ENCODE peak calls at places on chromosomes 3 and 15, in six cellular contexts. N is NB4, Z is H54, H is right lobe of liver, V is ovary, O is body of pancreas. R is an unnamed sample.

GRCh38 chr15:41871175-41871905 is 22.5 kb downstream of the SPTBN5 start:
- DNase-seq in N (no peak), Z (no peak), H (no peak), V (no peak), O (no peak), R (no peak)

GRCh38 chr3:106386050-106386449 is 517.2 kb upstream of the CBLB start:
- DNase-seq in N (peak), Z (no peak), H (no peak), V (no peak), O (no peak), R (no peak)

GRCh38 chr3:57110797-57111196 is 50.3 kb downstream of the SPATA12 start:
- DNase-seq in N (no peak), Z (no peak), H (no peak), V (no peak), O (no peak), R (no peak)

GRCh38 chr3:125194061-125194848 is 18.3 kb downstream of the SLC12A8 start:
- DNase-seq in N (no peak), Z (no peak), H (no peak), V (no peak), O (no peak), R (no peak)

GRCh38 chr3:171508676-171509075 is 48.5 kb upstream of the TNIK start:
- DNase-seq in N (no peak), Z (no peak), H (no peak), V (no peak), O (no peak), R (no peak)

GRCh38 chr15:45573961-45574629 is 13.1 kb upstream of the BLOC1S6 start:
- DNase-seq in N (peak), Z (no peak), H (no peak), V (no peak), O (peak), R (peak)

GRCh38 chr3:186826978-186827857 is 15.3 kb upstream of the ADIPOQ start:
- DNase-seq in N (peak), Z (peak), H (peak), V (peak), O (peak), R (peak)

GRCh38 chr15:59160880-59161593 is 45.6 kb upstream of the LDHAL6B start:
- DNase-seq in N (peak), Z (no peak), H (no peak), V (no peak), O (peak), R (no peak)

GRCh38 chr3:16203031-16203430 is 28.6 kb downstream of the GALNT15 start:
- DNase-seq in N (no peak), Z (peak), H (no peak), V (no peak), O (no peak), R (no peak)

GRCh38 chr3:157876556-157876955 is 229.7 kb downstream of the SHOX2 start:
- DNase-seq in N (no peak), Z (no peak), H (no peak), V (no peak), O (no peak), R (no peak)

GRCh38 chr15:52805351-52806283 is 15.5 kb upstream of the ONECUT1 start:
- DNase-seq in N (no peak), Z (no peak), H (peak), V (no peak), O (peak), R (no peak)

GRCh38 chr15:94582368-94582767 is 351.0 kb downstream of the MCTP2 start:
- DNase-seq in N (peak), Z (no peak), H (peak), V (no peak), O (no peak), R (peak)

GRCh38 chr3:18049101-18049500 is 306.7 kb upstream of the TBC1D5 start:
- DNase-seq in N (no peak), Z (no peak), H (no peak), V (no peak), O (no peak), R (no peak)

GRCh38 chr3:35908366-35909232 is 269.3 kb downstream of the ARPP21 start:
- DNase-seq in N (peak), Z (peak), H (peak), V (peak), O (peak), R (peak)

GRCh38 chr15:68492855-68493254 is 60.9 kb upstream of the ITGA11 start:
- DNase-seq in N (no peak), Z (peak), H (no peak), V (peak), O (no peak), R (no peak)

GRCh38 chr3:195226445-195226844 is 44.5 kb downstream of the XXYLT1 start:
- DNase-seq in N (no peak), Z (no peak), H (no peak), V (peak), O (no peak), R (no peak)

GRCh38 chr3:157713101-157713500 is 209.9 kb upstream of the VEPH1 start:
- DNase-seq in N (no peak), Z (no peak), H (no peak), V (no peak), O (no peak), R (no peak)

GRCh38 chr15:37872661-37873060 is 61.8 kb upstream of the TMCO5A start:
- DNase-seq in N (no peak), Z (no peak), H (peak), V (no peak), O (peak), R (no peak)

GRCh38 chr3:94069242-94069813 is 6.5 kb downstream of the NSUN3 start:
- DNase-seq in N (peak), Z (no peak), H (no peak), V (no peak), O (no peak), R (peak)

GRCh38 chr3:102113421-102114041 is 264.2 kb downstream of the NFKBIZ start:
- DNase-seq in N (no peak), Z (no peak), H (peak), V (no peak), O (peak), R (no peak)

GRCh38 chr3:161296814-161297213 is 74.5 kb downstream of the SPTSSB start:
- DNase-seq in N (no peak), Z (no peak), H (no peak), V (no peak), O (no peak), R (no peak)

GRCh38 chr3:99145031-99145430 is 243.5 kb upstream of the DCBLD2 start:
- DNase-seq in N (no peak), Z (no peak), H (no peak), V (no peak), O (no peak), R (no peak)

GRCh38 chr3:156553705-156554356 is 1.1 kb downstream of the SSR3 start:
- DNase-seq in N (peak), Z (no peak), H (no peak), V (no peak), O (peak), R (peak)

GRCh38 chr3:168436327-168436726 is 340.6 kb upstream of the GOLIM4 start:
- DNase-seq in N (no peak), Z (no peak), H (no peak), V (no peak), O (no peak), R (no peak)

GRCh38 chr3:188158731-188159355 is 4.9 kb downstream of the LPP start:
- DNase-seq in N (no peak), Z (no peak), H (no peak), V (no peak), O (no peak), R (no peak)

GRCh38 chr3:192372001-192372400 is 355.3 kb downstream of the FGF12 start:
- DNase-seq in N (no peak), Z (no peak), H (no peak), V (no peak), O (no peak), R (no peak)

GRCh38 chr3:169846458-169847193 is 23.1 kb downstream of the LRRC31 start:
- DNase-seq in N (no peak), Z (peak), H (no peak), V (no peak), O (no peak), R (no peak)

GRCh38 chr3:101518421-101518871 is 5.4 kb upstream of the SENP7 start:
- DNase-seq in N (no peak), Z (no peak), H (no peak), V (no peak), O (no peak), R (no peak)

GRCh38 chr3:112132554-112132953 is 494 bp downstream of the GCSAM start:
- DNase-seq in N (no peak), Z (no peak), H (no peak), V (no peak), O (no peak), R (no peak)

GRCh38 chr3:71641669-71642068 is 58.1 kb upstream of the FOXP1 start:
- DNase-seq in N (peak), Z (peak), H (no peak), V (no peak), O (no peak), R (peak)

GRCh38 chr3:149129326-149130123 is at the start of gene HPS3:
- DNase-seq in N (peak), Z (peak), H (peak), V (peak), O (peak), R (peak)
- TF ChIP-seq POLR2A in N (peak), Z (peak), H (peak), V (peak), O (peak), R (peak)

GRCh38 chr15:98927990-98928389 is 79.6 kb downstream of the PGPEP1L start:
- DNase-seq in N (no peak), Z (no peak), H (no peak), V (no peak), O (no peak), R (no peak)

GRCh38 chr15:98931001-98931400 is 76.6 kb downstream of the PGPEP1L start:
- DNase-seq in N (no peak), Z (no peak), H (no peak), V (no peak), O (no peak), R (no peak)

GRCh38 chr15:98933376-98933775 is 74.2 kb downstream of the PGPEP1L start:
- DNase-seq in N (no peak), Z (no peak), H (no peak), V (no peak), O (no peak), R (no peak)

GRCh38 chr15:98927057-98927456 is 80.5 kb downstream of the PGPEP1L start:
- DNase-seq in N (no peak), Z (no peak), H (no peak), V (no peak), O (no peak), R (no peak)

GRCh38 chr15:98930591-98930990 is 77.0 kb downstream of the PGPEP1L start:
- DNase-seq in N (no peak), Z (no peak), H (no peak), V (no peak), O (no peak), R (no peak)
- TF ChIP-seq POLR2A in N (no peak), Z (no peak), H (no peak), V (no peak), O (no peak), R (no peak)

DNA sequence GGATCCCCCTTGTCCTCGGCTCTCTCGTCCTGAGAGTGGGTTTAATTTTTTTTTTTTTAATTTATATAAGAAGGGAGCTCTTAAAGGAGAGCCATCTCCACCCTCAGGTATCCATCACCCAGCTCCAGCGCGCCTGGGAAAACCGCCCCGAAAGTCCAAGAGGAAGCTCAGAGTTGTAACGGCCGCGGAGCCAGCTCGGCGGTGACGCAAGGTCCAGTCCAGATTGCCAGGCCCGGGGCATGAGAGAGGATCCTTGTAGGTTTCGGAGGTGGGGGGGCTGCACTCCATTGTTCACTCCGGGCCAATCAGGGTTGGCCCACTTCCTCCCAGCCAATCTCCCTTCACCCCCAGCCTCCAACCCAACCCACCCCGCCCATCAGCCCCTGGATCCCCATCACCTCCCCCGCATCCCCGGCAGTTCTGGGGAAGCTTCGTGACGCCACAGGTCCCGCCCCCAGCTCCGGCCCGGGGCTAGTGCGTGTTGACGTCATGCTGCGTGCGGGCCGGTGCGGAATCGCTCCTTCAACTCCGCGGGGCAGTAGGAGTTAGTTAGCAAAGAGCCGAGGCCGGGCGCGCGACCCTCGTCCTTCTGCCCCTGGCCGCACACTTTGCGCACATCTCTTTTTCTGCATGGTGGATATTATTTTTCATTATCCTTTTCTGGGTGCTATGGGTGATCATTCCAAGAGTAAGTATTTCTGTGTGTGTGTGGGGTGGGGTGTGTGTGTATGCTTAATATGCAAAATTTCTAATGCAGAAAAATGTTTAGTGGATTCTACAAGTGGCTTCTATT is at the start of gene ISL2:
- DNase-seq in N (peak), Z (peak), H (peak), V (no peak), O (peak), R (peak)
- TF ChIP-seq POLR2A in N (peak), Z (peak), H (no peak), V (no peak), O (no peak), R (no peak)

GRCh38 chr15:30991301-30992072 is at the start of gene MTMR10:
- DNase-seq in N (peak), Z (peak), H (peak), V (peak), O (peak), R (peak)
- TF ChIP-seq POLR2A in N (peak), Z (peak), H (peak), V (peak), O (peak), R (peak)

GRCh38 chr3:197029511-197030167 is at the start of gene MELTF:
- DNase-seq in N (peak), Z (peak), H (peak), V (peak), O (peak), R (peak)
- TF ChIP-seq POLR2A in N (no peak), Z (peak), H (no peak), V (no peak), O (no peak), R (no peak)

R was measured in erythroblast.